ENCODE peak calls at places on chromosomes 13 and 19, in five cellular contexts. One of them, this sample, is unnamed. For H3K9me3, the result is how much of the 10 kb centered on the place peaks cover.

GRCh38 chr13:39106216-39106995 is 68.2 kb downstream of the NHLRC3 start:
- DNase-seq in naive thymus-derived CD4-positive, alpha-beta T cell: no peak
- DNase-seq in uterus: no peak
- DNase-seq in colonic mucosa: peak
- DNase-seq in H1: no peak
- DNase-seq in this sample: no peak

GRCh38 chr13:106104281-106104901 is 431.1 kb downstream of the EFNB2 start:
- DNase-seq in H1: no peak
- DNase-seq in uterus: no peak
- DNase-seq in colonic mucosa: no peak
- DNase-seq in naive thymus-derived CD4-positive, alpha-beta T cell: no peak
- DNase-seq in this sample: no peak

GRCh38 chr13:79386125-79386822 is 19.8 kb downstream of the RBM26 start:
- DNase-seq in colonic mucosa: no peak
- DNase-seq in uterus: no peak
- DNase-seq in naive thymus-derived CD4-positive, alpha-beta T cell: no peak
- DNase-seq in H1: no peak
- DNase-seq in this sample: no peak

GRCh38 chr19:15787611-15788155 is at the start of gene OR10H5:
- DNase-seq in uterus: no peak
- DNase-seq in H1: no peak
- DNase-seq in colonic mucosa: no peak
- DNase-seq in naive thymus-derived CD4-positive, alpha-beta T cell: no peak
- DNase-seq in this sample: no peak

GRCh38 chr13:94816256-94816655 is 103.9 kb upstream of the SOX21 start:
- DNase-seq in H1: no peak
- DNase-seq in uterus: no peak
- DNase-seq in colonic mucosa: no peak
- DNase-seq in naive thymus-derived CD4-positive, alpha-beta T cell: no peak
- DNase-seq in this sample: no peak

GRCh38 chr19:38337360-38337653 is 1.7 kb downstream of the CATSPERG start:
- DNase-seq in H1: no peak
- DNase-seq in colonic mucosa: no peak
- DNase-seq in naive thymus-derived CD4-positive, alpha-beta T cell: no peak
- DNase-seq in uterus: no peak
- DNase-seq in this sample: no peak

GRCh38 chr13:104764600-104764999 is 1698.4 kb upstream of the SLC10A2 start:
- DNase-seq in H1: no peak
- DNase-seq in colonic mucosa: no peak
- DNase-seq in uterus: no peak
- DNase-seq in naive thymus-derived CD4-positive, alpha-beta T cell: no peak
- DNase-seq in this sample: no peak

GRCh38 chr19:50432658-50433057 is at the start of gene MYBPC2:
- DNase-seq in naive thymus-derived CD4-positive, alpha-beta T cell: no peak
- DNase-seq in H1: no peak
- DNase-seq in uterus: no peak
- DNase-seq in colonic mucosa: no peak
- DNase-seq in this sample: no peak

DNA sequence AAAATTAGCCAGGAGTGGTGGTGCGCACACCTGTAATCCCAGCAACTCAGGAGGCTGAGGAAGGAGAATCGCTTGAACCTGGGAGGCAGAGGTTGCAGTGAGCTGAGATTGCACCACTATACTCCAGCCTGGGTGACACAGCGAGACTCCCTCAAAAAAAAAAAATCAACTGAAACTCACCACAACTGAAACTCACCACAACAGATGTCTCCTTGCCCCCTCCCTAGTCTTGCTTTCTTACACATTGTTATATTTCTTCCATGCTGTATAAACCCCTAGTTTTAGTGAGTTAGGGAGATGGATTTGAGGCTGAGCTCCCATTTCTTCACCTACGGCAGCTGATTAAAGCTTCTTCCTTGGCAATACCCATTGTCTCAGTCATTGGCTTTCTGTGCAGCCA is 3.3 kb downstream of the ZIM3 start:
- DNase-seq in H1: no peak
- DNase-seq in naive thymus-derived CD4-positive, alpha-beta T cell: no peak
- DNase-seq in uterus: no peak
- DNase-seq in colonic mucosa: no peak
- DNase-seq in this sample: no peak
- H3K9me3 ChIP-seq in H1: half or more
- H3K9me3 ChIP-seq in naive thymus-derived CD4-positive, alpha-beta T cell: under half
- H3K9me3 ChIP-seq in uterus: under half
- H3K9me3 ChIP-seq in colonic mucosa: under half
- H3K9me3 ChIP-seq in this sample: under half

GRCh38 chr19:19039901-19040300 is 6.5 kb downstream of the ARMC6 start:
- DNase-seq in naive thymus-derived CD4-positive, alpha-beta T cell: peak
- DNase-seq in uterus: no peak
- DNase-seq in colonic mucosa: no peak
- DNase-seq in H1: no peak
- DNase-seq in this sample: no peak

GRCh38 chr19:19042732-19043274 is 9.4 kb downstream of the ARMC6 start:
- DNase-seq in uterus: no peak
- DNase-seq in colonic mucosa: no peak
- DNase-seq in H1: no peak
- DNase-seq in naive thymus-derived CD4-positive, alpha-beta T cell: no peak
- DNase-seq in this sample: no peak

GRCh38 chr19:19043481-19043880 is 10.1 kb downstream of the ARMC6 start:
- DNase-seq in colonic mucosa: no peak
- DNase-seq in uterus: no peak
- DNase-seq in naive thymus-derived CD4-positive, alpha-beta T cell: no peak
- DNase-seq in H1: no peak
- DNase-seq in this sample: no peak

GRCh38 chr19:19043881-19044280 is 10.5 kb downstream of the ARMC6 start:
- DNase-seq in naive thymus-derived CD4-positive, alpha-beta T cell: no peak
- DNase-seq in H1: no peak
- DNase-seq in uterus: no peak
- DNase-seq in colonic mucosa: no peak
- DNase-seq in this sample: no peak

DNA sequence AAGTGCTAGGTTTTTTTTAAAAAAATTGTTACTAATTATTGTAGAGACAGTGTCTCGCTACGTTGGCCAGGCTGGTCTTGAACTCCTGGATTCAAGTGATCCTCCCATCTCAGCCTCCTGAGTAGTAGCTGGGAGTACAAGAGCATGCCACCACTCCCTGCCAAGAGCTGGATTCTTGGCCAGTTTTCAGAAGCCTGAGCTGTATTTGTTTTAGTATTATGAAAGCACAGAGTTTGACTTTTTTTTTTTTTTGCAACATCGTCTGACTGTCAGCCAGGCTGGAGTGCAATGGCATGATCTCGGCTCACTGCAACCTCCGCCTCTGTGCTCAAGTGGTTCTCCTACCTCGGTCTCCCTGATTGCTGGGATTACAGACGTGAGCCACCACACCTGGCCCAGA is 7.0 kb downstream of the ARMC6 start:
- DNase-seq in colonic mucosa: peak
- DNase-seq in uterus: peak
- DNase-seq in H1: no peak
- DNase-seq in naive thymus-derived CD4-positive, alpha-beta T cell: no peak
- DNase-seq in this sample: no peak
- H3K27ac ChIP-seq in colonic mucosa: no peak
- H3K27ac ChIP-seq in uterus: no peak
- H3K27ac ChIP-seq in H1: no peak
- H3K27ac ChIP-seq in naive thymus-derived CD4-positive, alpha-beta T cell: peak
- H3K27ac ChIP-seq in this sample: no peak

GRCh38 chr19:36891768-36892357 is 24.2 kb downstream of the ZNF829 start:
- DNase-seq in uterus: no peak
- DNase-seq in colonic mucosa: no peak
- DNase-seq in H1: no peak
- DNase-seq in naive thymus-derived CD4-positive, alpha-beta T cell: no peak
- DNase-seq in this sample: no peak
- H3K9me3 ChIP-seq in uterus: under half
- H3K9me3 ChIP-seq in colonic mucosa: under half
- H3K9me3 ChIP-seq in H1: half or more
- H3K9me3 ChIP-seq in naive thymus-derived CD4-positive, alpha-beta T cell: half or more
- H3K9me3 ChIP-seq in this sample: half or more

DNA sequence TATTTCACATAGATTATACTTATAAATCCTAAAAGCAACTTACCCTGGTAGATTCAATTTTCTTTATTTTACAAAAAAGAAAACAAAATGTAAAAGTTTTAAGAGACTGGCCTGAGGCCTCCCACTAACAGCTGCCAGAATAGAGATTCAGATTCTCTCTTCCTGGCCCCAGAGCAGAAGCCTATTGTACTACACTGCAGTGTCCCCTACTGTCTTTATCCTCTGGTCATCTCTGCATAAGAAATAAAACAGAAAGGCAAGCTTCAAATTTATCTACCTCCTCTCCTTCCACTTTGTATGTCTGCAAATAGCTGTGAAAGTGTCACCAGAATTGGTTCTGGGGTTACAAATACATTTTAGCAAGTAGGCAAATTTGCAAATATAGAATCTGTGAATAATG is 1004.1 kb upstream of the PCDH9 start:
- DNase-seq in naive thymus-derived CD4-positive, alpha-beta T cell: no peak
- DNase-seq in uterus: no peak
- DNase-seq in H1: no peak
- DNase-seq in colonic mucosa: no peak
- DNase-seq in this sample: no peak
- H3K27ac ChIP-seq in naive thymus-derived CD4-positive, alpha-beta T cell: no peak
- H3K27ac ChIP-seq in uterus: no peak
- H3K27ac ChIP-seq in H1: no peak
- H3K27ac ChIP-seq in colonic mucosa: no peak
- H3K27ac ChIP-seq in this sample: no peak

GRCh38 chr19:52527134-52527953 is at the start of gene ZNF808:
- DNase-seq in uterus: peak
- DNase-seq in H1: peak
- DNase-seq in naive thymus-derived CD4-positive, alpha-beta T cell: peak
- DNase-seq in colonic mucosa: peak
- DNase-seq in this sample: peak
- H3K9me3 ChIP-seq in uterus: under half
- H3K9me3 ChIP-seq in H1: under half
- H3K9me3 ChIP-seq in naive thymus-derived CD4-positive, alpha-beta T cell: under half
- H3K9me3 ChIP-seq in colonic mucosa: under half
- H3K9me3 ChIP-seq in this sample: under half

This sample was measured in CD4-positive, CD25-positive, alpha-beta regulatory T cell.